ENCODE peak calls at places on chromosome 11, in five cellular contexts. L is activated CD8-positive, alpha-beta memory T cell treated with anti-CD3 and anti-CD28 coated beads, Interleukin-2, amount 50 U/mL, for 48 hours; R is KG1; P is lung; U is mucosa of descending colon. H is an unnamed sample.
A peak's percentile ranks its signal among the peaks of the same experiment; 100 is the strongest.

GRCh38 chr11:62708423-62709261 is 1.2 kb downstream of the GNG3 start:
- DNase-seq in P (no peak), U (peak; percentile 77), L (peak; percentile 75), R (no peak), H (peak; percentile 89)

GRCh38 chr11:119285431-119285830 is 31.5 kb downstream of the MCAM start:
- DNase-seq in P (no peak), R (no peak), L (no peak), U (no peak), H (no peak)

GRCh38 chr11:119907122-119907933 is 178.3 kb upstream of the NECTIN1 start:
- DNase-seq in U (peak; percentile 73), P (peak; percentile 66), R (no peak), L (no peak), H (no peak)

GRCh38 chr11:46208803-46209202 is 68.7 kb upstream of the CREB3L1 start:
- DNase-seq in P (no peak), R (no peak), U (no peak), L (no peak), H (peak; percentile 17)

GRCh38 chr11:76660533-76661305 is 9.8 kb downstream of the LRRC32 start:
- DNase-seq in L (no peak), R (no peak), P (no peak), U (no peak), H (peak; percentile 66)

GRCh38 chr11:119933164-119933563 is 204.2 kb upstream of the NECTIN1 start:
- DNase-seq in U (no peak), P (no peak), R (no peak), L (no peak), H (no peak)

GRCh38 chr11:107493117-107493516 is 35.5 kb upstream of the CWF19L2 start:
- DNase-seq in P (no peak), U (no peak), L (no peak), R (no peak), H (peak; percentile 8)

GRCh38 chr11:42840176-42840829 is 471.5 kb upstream of the API5 start:
- DNase-seq in L (no peak), P (no peak), R (no peak), U (no peak), H (no peak)

GRCh38 chr11:16936643-16937042 is 77.6 kb downstream of the PLEKHA7 start:
- DNase-seq in U (no peak), R (no peak), L (no peak), P (no peak), H (no peak)

GRCh38 chr11:86873573-86874083 is 73.3 kb downstream of the PRSS23 start:
- DNase-seq in R (no peak), L (no peak), P (no peak), U (no peak), H (no peak)

GRCh38 chr11:60338053-60338452 is 11.0 kb downstream of the MS4A6E start:
- DNase-seq in L (no peak), R (no peak), P (no peak), U (no peak), H (no peak)

GRCh38 chr11:132994038-132994502 is 538.2 kb downstream of the OPCML start:
- DNase-seq in R (no peak), L (no peak), U (no peak), P (no peak), H (no peak)

GRCh38 chr11:129282634-129283033 is 90.5 kb upstream of the ARHGAP32 start:
- DNase-seq in U (no peak), P (no peak), L (no peak), R (no peak), H (no peak)

H was measured in osteoblast.